ENCODE peak calls at places on chromosome 12, in eight cellular contexts. L, Z, D, V, R, F, K and J are unnamed samples.

GRCh38 chr12:112794721-112795486 is 3.4 kb downstream of the RPH3A start:
- DNase-seq in D (no peak), L (no peak), K (no peak), V (no peak), Z (no peak), F (no peak), R (no peak), J (no peak)

GRCh38 chr12:39395866-39396265 is 47.1 kb downstream of the KIF21A start:
- DNase-seq in V (no peak), D (no peak), Z (no peak), R (no peak), L (no peak), F (no peak), K (no peak), J (peak; percentile 20)

GRCh38 chr12:59079472-59079871 is 159.2 kb upstream of the LRIG3 start:
- DNase-seq in Z (no peak), R (no peak), F (no peak), V (no peak), D (no peak), L (no peak), K (no peak), J (no peak)

GRCh38 chr12:64392221-64392620 is 1.7 kb upstream of the C12orf56 start:
- DNase-seq in L (peak; percentile 74), D (no peak), Z (peak; percentile 42), K (peak; percentile 30), R (peak; percentile 30), F (no peak), V (no peak), J (peak; percentile 70)

GRCh38 chr12:26573212-26573909 is 259.6 kb downstream of the ITPR2 start:
- DNase-seq in K (no peak), D (no peak), V (no peak), R (peak; percentile 6), L (no peak), F (no peak), Z (no peak), J (no peak)

GRCh38 chr12:90652280-90652679 is 302.7 kb downstream of the CCER1 start:
- DNase-seq in R (no peak), F (no peak), K (no peak), L (no peak), D (no peak), Z (no peak), V (no peak), J (no peak)

GRCh38 chr12:31034372-31034771 is 39.3 kb upstream of the DDX11 start:
- DNase-seq in K (no peak), Z (no peak), V (no peak), R (no peak), D (no peak), F (no peak), L (no peak), J (no peak)

GRCh38 chr12:31362115-31362758 is 36.3 kb upstream of the SINHCAF start:
- DNase-seq in Z (peak; percentile 60), L (no peak), K (no peak), R (no peak), F (no peak), D (no peak), V (peak; percentile 32), J (no peak)

GRCh38 chr12:62519043-62519442 is 52.4 kb downstream of the MON2 start:
- DNase-seq in D (no peak), V (no peak), Z (no peak), K (no peak), R (no peak), L (no peak), F (no peak), J (no peak)

GRCh38 chr12:107912421-107913004 is 138.0 kb downstream of the ASCL4 start:
- DNase-seq in Z (peak; percentile 90), R (peak; percentile 26), D (peak; percentile 42), L (peak; percentile 73), F (no peak), V (no peak), K (no peak), J (no peak)

GRCh38 chr12:132557969-132558856 is 52.2 kb downstream of the LRCOL1 start:
- DNase-seq in L (no peak), R (no peak), Z (no peak), V (no peak), K (no peak), D (no peak), F (no peak), J (no peak)

GRCh38 chr12:132560421-132560830 is 50.0 kb downstream of the LRCOL1 start:
- DNase-seq in D (no peak), V (no peak), R (no peak), Z (peak; percentile 95), L (peak; percentile 39), K (no peak), F (no peak), J (no peak)

GRCh38 chr12:132557291-132557968 is 53.0 kb downstream of the LRCOL1 start:
- DNase-seq in Z (no peak), V (no peak), K (no peak), L (no peak), F (no peak), R (no peak), D (no peak), J (no peak)

GRCh38 chr12:132559652-132560420 is 50.5 kb downstream of the LRCOL1 start:
- DNase-seq in K (peak; percentile 14), V (no peak), F (no peak), L (peak; percentile 53), Z (peak; percentile 99), R (peak; percentile 42), D (no peak), J (no peak)

DNA sequence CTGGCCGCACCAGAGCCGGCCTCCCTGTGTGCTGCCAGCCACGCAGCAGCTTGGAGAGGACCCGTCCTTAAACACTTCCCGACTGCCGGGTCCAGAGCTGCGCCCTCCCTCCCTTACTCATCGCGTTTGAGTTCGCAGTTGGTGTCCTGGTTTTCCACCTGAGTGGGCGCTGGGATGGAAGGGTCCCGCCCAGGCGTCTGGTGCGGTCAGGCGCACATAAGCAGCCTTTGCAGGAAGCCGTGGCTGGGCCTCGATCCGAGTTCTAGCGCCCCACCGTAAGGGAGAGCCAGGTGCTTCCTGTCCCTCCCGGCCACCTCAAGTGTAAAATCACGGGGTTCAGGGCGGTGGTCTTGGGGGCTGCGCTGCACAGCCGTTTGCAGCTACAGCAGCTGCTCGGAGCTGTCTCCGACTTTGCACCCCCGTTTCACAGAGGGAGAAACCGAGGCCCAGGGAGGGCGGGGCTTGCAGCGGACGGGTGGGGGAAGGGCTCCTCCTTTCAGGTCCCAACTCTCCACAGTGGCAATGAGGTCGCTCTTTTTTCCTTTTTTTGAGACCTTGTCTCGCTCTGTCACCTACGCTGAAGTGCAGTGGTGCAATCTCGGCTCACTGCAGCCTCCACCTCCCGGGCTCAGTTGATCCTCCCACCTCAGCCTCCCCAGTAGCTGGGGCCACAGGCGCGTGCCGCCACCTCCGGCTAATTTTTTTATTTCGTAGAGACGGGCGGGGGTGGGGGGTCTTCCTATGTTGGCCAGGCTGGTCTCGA is 51.3 kb downstream of the LRCOL1 start:
- DNase-seq in V (no peak), D (no peak), K (no peak), F (no peak), Z (no peak), R (no peak), L (no peak), J (no peak)
- H3K4me3 ChIP-seq in V (peak overlapping the region; percentile 56), D (no peak overlapping the region), K (peak overlapping the region; percentile 46), F (peak overlapping the region; percentile 68), Z (peak overlapping the region; percentile 58), R (peak overlapping the region; percentile 49), L (peak overlapping the region; percentile 91), J (peak overlapping the region; percentile 72)

GRCh38 chr12:109153711-109154434 is 37.5 kb downstream of the ACACB start:
- DNase-seq in Z (peak; percentile 51), F (no peak), L (no peak), K (no peak), D (no peak), R (no peak), V (no peak), J (no peak)
- H3K4me3 ChIP-seq in Z (peak overlapping the region; percentile 26), F (peak overlapping the region; percentile 67), L (peak overlapping the region; percentile 61), K (peak overlapping the region; percentile 59), D (no peak overlapping the region), R (peak overlapping the region; percentile 57), V (peak overlapping the region; percentile 52), J (peak overlapping the region; percentile 52)

GRCh38 chr12:57460457-57461325 is 1.1 kb downstream of the GLI1 start:
- DNase-seq in Z (peak; percentile 87), R (no peak), F (no peak), D (no peak), V (no peak), L (peak; percentile 85), K (no peak), J (no peak)
- H3K4me3 ChIP-seq in Z (peak overlapping the region; percentile 75), R (peak overlapping the region; percentile 49), F (peak overlapping the region; percentile 77), D (no peak overlapping the region), V (peak overlapping the region; percentile 51), L (peak overlapping the region; percentile 65), K (peak overlapping the region; percentile 82), J (peak overlapping the region; percentile 76)

GRCh38 chr12:47757840-47758583 is 668 bp downstream of the RAPGEF3 start:
- DNase-seq in K (no peak), Z (peak; percentile 83), L (no peak), F (no peak), R (no peak), D (no peak), V (no peak), J (no peak)

GRCh38 chr12:47754881-47755280 is 3.8 kb downstream of the RAPGEF3 start:
- DNase-seq in R (no peak), K (no peak), Z (no peak), L (no peak), D (no peak), V (no peak), F (no peak), J (no peak)

GRCh38 chr12:47754126-47754525 is 4.6 kb downstream of the RAPGEF3 start:
- DNase-seq in D (no peak), R (no peak), F (no peak), V (no peak), Z (no peak), L (no peak), K (no peak), J (no peak)

GRCh38 chr12:47757360-47757839 is 1.3 kb downstream of the RAPGEF3 start:
- DNase-seq in L (no peak), R (no peak), D (no peak), F (no peak), Z (no peak), K (no peak), V (no peak), J (no peak)

DNA sequence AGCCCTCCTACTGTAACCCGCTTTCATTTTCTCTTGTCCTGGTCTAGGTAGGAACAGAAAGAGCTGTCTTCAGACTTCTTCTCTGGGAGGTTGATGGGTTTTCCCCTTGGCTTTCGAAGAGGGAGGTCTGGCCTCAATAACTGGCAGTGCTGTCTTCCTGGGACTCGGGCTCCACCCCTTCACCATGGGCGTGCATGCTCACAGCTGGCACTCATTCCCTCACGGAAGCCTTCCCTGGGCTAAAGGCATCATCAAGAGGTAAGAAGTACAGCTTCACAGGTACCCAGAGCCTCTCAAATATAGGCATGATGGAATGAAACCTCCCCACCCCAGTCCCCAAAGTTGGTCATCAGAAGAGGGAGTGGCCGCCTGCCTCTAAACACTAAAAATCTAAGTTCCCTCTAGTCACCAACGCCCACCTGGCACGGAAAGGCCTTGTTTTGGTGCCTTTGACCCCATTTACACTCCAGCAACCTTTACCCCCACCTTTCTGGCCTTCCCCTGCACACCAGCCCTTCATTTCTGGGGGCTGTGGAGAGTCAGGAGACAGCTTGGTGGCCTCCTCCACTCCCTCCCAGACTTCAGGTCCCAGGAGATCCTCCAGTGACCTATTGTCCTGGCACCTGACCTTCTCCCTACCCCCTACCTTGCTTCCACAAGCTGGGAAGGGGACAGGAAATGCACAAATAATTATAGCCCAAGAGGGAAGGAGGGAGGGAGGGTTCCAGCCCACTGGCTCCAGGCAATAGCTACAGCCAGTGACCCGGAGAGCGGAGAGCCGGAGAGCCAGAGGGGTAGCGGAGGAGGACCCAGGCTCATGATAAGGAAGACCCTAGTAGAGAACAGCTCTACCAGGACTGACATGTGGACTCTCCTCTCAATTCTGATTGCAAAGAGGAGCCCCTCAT is 2.8 kb downstream of the RAPGEF3 start:
- DNase-seq in K (no peak), F (no peak), L (no peak), Z (no peak), V (no peak), R (no peak), D (peak; percentile 60), J (no peak)
- H3K4me3 ChIP-seq in K (no peak overlapping the region), F (no peak overlapping the region), L (no peak overlapping the region), Z (no peak overlapping the region), V (no peak overlapping the region), R (no peak overlapping the region), D (no peak overlapping the region), J (no peak overlapping the region)